ENCODE peak calls at places on chromosomes 1 and 21, in eight cellular contexts. V is brain microvascular endothelial cell, U is left ventricle myocardium inferior, C is kidney, Y is sigmoid colon, G is PC-9, P is tibial nerve, O is heart left ventricle. M is an unnamed sample.

GRCh38 chr21:46179708-46180078 is 4.6 kb downstream of the SPATC1L start:
- DNase-seq in P (no peak), Y (peak), O (no peak), U (no peak), C (peak), G (no peak), V (no peak), M (no peak)

GRCh38 chr1:218546314-218546713 is 201.2 kb downstream of the TGFB2 start:
- DNase-seq in O (no peak), Y (no peak), G (no peak), P (no peak), U (no peak), C (no peak), V (peak), M (no peak)

GRCh38 chr1:197807739-197808453 is 32.6 kb upstream of the DENND1B start:
- DNase-seq in C (no peak), O (no peak), G (no peak), U (no peak), Y (no peak), V (no peak), P (no peak), M (no peak)

GRCh38 chr1:154599658-154600057 is 8.3 kb downstream of the ADAR start:
- DNase-seq in G (no peak), C (no peak), P (no peak), Y (no peak), O (peak), U (no peak), V (no peak), M (no peak)

GRCh38 chr1:228802386-228803221 is 67.3 kb downstream of the RHOU start:
- DNase-seq in C (peak), G (no peak), O (no peak), V (no peak), Y (peak), U (peak), P (peak), M (no peak)

GRCh38 chr1:210505601-210506564 is 177.2 kb downstream of the HHAT start:
- DNase-seq in V (no peak), G (no peak), O (no peak), U (no peak), P (no peak), Y (no peak), C (no peak), M (no peak)

GRCh38 chr21:45864436-45864835 is 117.1 kb upstream of the COL6A1 start:
- DNase-seq in V (no peak), P (no peak), C (no peak), U (no peak), G (no peak), O (no peak), Y (no peak), M (no peak)

GRCh38 chr1:228453022-228453560 is 34.1 kb upstream of the RNF187 start:
- DNase-seq in Y (peak), C (no peak), O (no peak), U (no peak), P (no peak), G (no peak), V (no peak), M (no peak)

GRCh38 chr1:38095337-38096030 is 48.9 kb upstream of the POU3F1 start:
- DNase-seq in G (no peak), C (no peak), U (no peak), O (no peak), P (no peak), Y (no peak), V (no peak), M (peak)

GRCh38 chr1:90391116-90391515 is 326.0 kb downstream of the BARHL2 start:
- DNase-seq in O (no peak), U (no peak), P (no peak), V (no peak), G (no peak), C (no peak), Y (no peak), M (no peak)

GRCh38 chr1:32635508-32636277 is 14.7 kb downstream of the ZBTB8OS start:
- DNase-seq in C (no peak), Y (no peak), V (no peak), U (no peak), P (no peak), G (no peak), O (no peak), M (no peak)

GRCh38 chr1:154567386-154568164 is at the start of gene CHRNB2:
- DNase-seq in G (peak), U (peak), Y (peak), V (no peak), O (peak), P (peak), C (peak), M (peak)

GRCh38 chr1:59570524-59570923 is 244.2 kb upstream of the HOOK1 start:
- DNase-seq in V (peak), C (no peak), G (no peak), Y (no peak), O (no peak), U (no peak), P (no peak), M (no peak)

GRCh38 chr21:28464095-28464494 is 528.6 kb downstream of the LTN1 start:
- DNase-seq in C (no peak), Y (no peak), V (no peak), O (no peak), G (no peak), P (no peak), U (no peak), M (no peak)

GRCh38 chr1:211603191-211603701 is 24.3 kb upstream of the SLC30A1 start:
- DNase-seq in P (no peak), O (no peak), U (no peak), V (no peak), C (no peak), Y (no peak), G (peak), M (no peak)

GRCh38 chr1:147748687-147749350 is 11.6 kb downstream of the GJA5 start:
- DNase-seq in G (no peak), O (peak), Y (no peak), C (no peak), U (peak), P (no peak), V (no peak), M (no peak)

GRCh38 chr21:32426592-32427051 is 14.1 kb downstream of the EVA1C start:
- DNase-seq in Y (no peak), P (no peak), V (no peak), U (no peak), O (no peak), C (no peak), G (no peak), M (no peak)

GRCh38 chr1:228058172-228058980 is 24.1 kb upstream of the ARF1 start:
- DNase-seq in P (no peak), U (no peak), Y (no peak), C (peak), O (no peak), G (no peak), V (no peak), M (no peak)

DNA sequence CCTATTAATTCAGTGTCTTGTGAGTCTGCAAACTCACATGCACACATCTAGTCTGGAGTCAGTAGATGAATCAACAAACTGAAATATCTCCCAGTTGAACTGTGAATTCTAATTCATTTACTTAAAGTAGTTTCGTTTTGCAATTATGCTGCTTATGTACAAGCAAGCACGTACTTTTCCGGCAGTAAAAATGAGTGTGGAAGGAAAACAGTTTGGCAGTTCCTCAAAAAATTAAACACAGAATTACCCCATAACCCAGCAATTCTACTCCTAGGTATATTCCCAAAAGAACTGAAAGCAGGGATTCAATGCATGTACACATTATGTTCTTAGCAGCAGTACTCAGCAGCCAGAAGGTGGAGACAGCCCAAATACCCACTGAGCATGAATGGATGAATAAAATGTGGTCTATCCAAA is 49.3 kb downstream of the GNB1 start:
- DNase-seq in U (no peak), O (no peak), Y (no peak), P (no peak), G (no peak), V (no peak), C (no peak), M (no peak)
- TF ChIP-seq CTCF in U (no peak), O (no peak), Y (no peak), P (no peak), G (no peak), V (peak), C (no peak), M (no peak)

GRCh38 chr1:36400825-36401601 is 3.3 kb upstream of the LSM10 start:
- DNase-seq in C (peak), G (no peak), P (peak), U (peak), O (peak), Y (peak), V (peak), M (peak)
- TF ChIP-seq CTCF in C (no peak), G (no peak), P (no peak), U (no peak), O (no peak), Y (no peak), V (no peak), M (no peak)

DNA sequence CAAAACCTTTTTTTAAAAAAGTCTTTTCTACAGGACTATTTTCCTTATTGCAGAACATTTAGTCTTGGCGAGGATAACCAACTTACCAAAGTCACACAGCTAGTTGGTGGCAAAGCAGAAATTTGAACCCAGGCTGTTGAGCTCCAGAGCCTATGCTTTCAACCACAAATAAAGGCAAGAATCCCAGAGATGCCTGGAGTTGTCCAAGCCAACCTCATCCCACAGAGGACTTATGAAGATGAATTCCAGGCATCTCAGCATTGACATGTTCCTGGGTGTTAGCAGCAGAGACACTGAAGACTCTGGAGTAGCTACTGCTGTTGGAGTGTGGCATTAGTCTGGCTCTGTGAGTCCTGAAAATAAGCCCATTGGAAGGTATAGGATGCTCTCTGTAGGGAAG is 287.6 kb upstream of the C1orf105 start:
- DNase-seq in C (no peak), U (no peak), V (no peak), P (no peak), Y (no peak), G (no peak), O (no peak), M (no peak)
- TF ChIP-seq CTCF in C (no peak), U (no peak), V (no peak), P (no peak), Y (no peak), G (no peak), O (no peak), M (no peak)

GRCh38 chr1:69305621-69306020 is 262.1 kb upstream of the LRRC7 start:
- DNase-seq in O (no peak), C (no peak), V (no peak), P (no peak), Y (no peak), U (no peak), G (no peak), M (no peak)
- TF ChIP-seq CTCF in O (no peak), C (no peak), V (peak), P (no peak), Y (no peak), U (no peak), G (no peak), M (no peak)

GRCh38 chr1:61659061-61659460 is 65.9 kb downstream of the TM2D1 start:
- DNase-seq in P (no peak), U (no peak), C (no peak), O (no peak), G (no peak), V (no peak), Y (no peak), M (no peak)
- TF ChIP-seq CTCF in P (no peak), U (peak), C (no peak), O (no peak), G (peak), V (peak), Y (no peak), M (no peak)

GRCh38 chr1:27616441-27616840 is 12.5 kb upstream of the AHDC1 start:
- DNase-seq in P (no peak), O (no peak), V (no peak), C (no peak), G (no peak), Y (no peak), U (no peak), M (no peak)
- TF ChIP-seq CTCF in P (no peak), O (no peak), V (peak), C (no peak), G (no peak), Y (no peak), U (peak), M (no peak)

GRCh38 chr1:192732787-192733186 is 76.1 kb upstream of the RGS2 start:
- DNase-seq in V (no peak), C (no peak), O (no peak), G (no peak), U (no peak), Y (no peak), P (no peak), M (no peak)
- TF ChIP-seq CTCF in V (peak), C (no peak), O (no peak), G (no peak), U (no peak), Y (no peak), P (no peak), M (no peak)

GRCh38 chr1:203055166-203055799 is 29.0 kb downstream of the PPFIA4 start:
- DNase-seq in O (no peak), V (no peak), G (no peak), P (no peak), Y (no peak), C (no peak), U (no peak), M (no peak)
- TF ChIP-seq CTCF in O (no peak), V (peak), G (no peak), P (no peak), Y (no peak), C (no peak), U (no peak), M (no peak)